ENCODE peak calls at places on chromosomes 11 and 22, in five cellular contexts. One of them, this sample, is unnamed.

GRCh38 chr22:27663812-27664211 is 137.7 kb downstream of the MN1 start:
- DNase-seq in trophoblast cell: no peak
- DNase-seq in mesendoderm: no peak
- DNase-seq in mesenchymal stem cell: no peak
- DNase-seq in IMR-90: peak
- DNase-seq in this sample: no peak

GRCh38 chr11:75468534-75469340 is 35.7 kb upstream of the KLHL35 start:
- DNase-seq in trophoblast cell: no peak
- DNase-seq in mesendoderm: peak
- DNase-seq in mesenchymal stem cell: peak
- DNase-seq in IMR-90: peak
- DNase-seq in this sample: no peak

GRCh38 chr11:67022341-67022933 is 497 bp upstream of the SYT12 start:
- DNase-seq in trophoblast cell: peak
- DNase-seq in mesendoderm: no peak
- DNase-seq in mesenchymal stem cell: no peak
- DNase-seq in IMR-90: peak
- DNase-seq in this sample: no peak

GRCh38 chr11:56909080-56909479 is 79.6 kb upstream of the OR5AK2 start:
- DNase-seq in trophoblast cell: no peak
- DNase-seq in mesendoderm: no peak
- DNase-seq in mesenchymal stem cell: no peak
- DNase-seq in IMR-90: no peak
- DNase-seq in this sample: no peak

GRCh38 chr11:64150481-64151239 is 15.3 kb downstream of the MACROD1 start:
- DNase-seq in trophoblast cell: no peak
- DNase-seq in mesendoderm: no peak
- DNase-seq in mesenchymal stem cell: no peak
- DNase-seq in IMR-90: no peak
- DNase-seq in this sample: no peak

GRCh38 chr11:135027461-135027860 is 615.4 kb upstream of the B3GAT1 start:
- DNase-seq in trophoblast cell: peak
- DNase-seq in mesendoderm: peak
- DNase-seq in mesenchymal stem cell: peak
- DNase-seq in IMR-90: peak
- DNase-seq in this sample: peak

GRCh38 chr11:74418509-74418895 is 20.3 kb upstream of the PGM2L1 start:
- DNase-seq in trophoblast cell: no peak
- DNase-seq in mesendoderm: no peak
- DNase-seq in mesenchymal stem cell: peak
- DNase-seq in IMR-90: peak
- DNase-seq in this sample: no peak

GRCh38 chr11:36711104-36711825 is 113.2 kb upstream of the RAG2 start:
- DNase-seq in trophoblast cell: no peak
- DNase-seq in mesendoderm: peak
- DNase-seq in mesenchymal stem cell: no peak
- DNase-seq in IMR-90: no peak
- DNase-seq in this sample: no peak

GRCh38 chr11:111097191-111097590 is 148.3 kb upstream of the POU2AF2 start:
- DNase-seq in trophoblast cell: peak
- DNase-seq in mesendoderm: peak
- DNase-seq in mesenchymal stem cell: peak
- DNase-seq in IMR-90: peak
- DNase-seq in this sample: peak

GRCh38 chr11:12930850-12931249 is 78.3 kb upstream of the RASSF10 start:
- DNase-seq in trophoblast cell: no peak
- DNase-seq in mesendoderm: peak
- DNase-seq in mesenchymal stem cell: no peak
- DNase-seq in IMR-90: no peak
- DNase-seq in this sample: no peak

DNA sequence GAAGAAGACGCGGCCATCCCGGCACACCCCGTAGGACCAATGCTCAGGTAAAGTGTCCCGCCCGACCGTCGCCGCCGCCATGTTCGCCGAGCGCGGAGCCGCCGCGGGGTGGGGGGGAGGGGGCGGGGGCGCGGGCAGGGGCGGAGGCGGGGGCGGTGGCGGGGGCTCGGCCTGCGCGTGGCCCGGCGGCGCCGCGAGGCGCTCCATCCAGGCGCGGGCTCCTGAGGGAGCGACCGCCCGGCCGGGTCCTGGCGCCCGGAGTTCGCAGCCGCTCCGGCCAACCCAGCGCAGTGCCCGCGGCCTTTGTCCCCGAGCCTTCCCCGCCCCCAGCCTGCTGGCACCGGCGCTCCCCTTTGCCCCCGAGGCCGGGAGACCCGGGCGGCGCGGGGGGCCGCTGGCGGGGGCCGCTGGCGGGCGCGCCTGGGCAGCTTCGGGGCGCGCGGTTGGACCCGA is at the start of gene PLEKHA7:
- DNase-seq in trophoblast cell: no peak
- DNase-seq in mesendoderm: no peak
- DNase-seq in mesenchymal stem cell: no peak
- DNase-seq in IMR-90: no peak
- DNase-seq in this sample: no peak
- H4K8ac ChIP-seq in trophoblast cell: peak
- H4K8ac ChIP-seq in mesendoderm: no peak
- H4K8ac ChIP-seq in mesenchymal stem cell: no peak
- H4K8ac ChIP-seq in IMR-90: no peak
- H4K8ac ChIP-seq in this sample: no peak

GRCh38 chr11:121800704-121801516 is 315.1 kb downstream of the BLID start:
- DNase-seq in trophoblast cell: no peak
- DNase-seq in mesendoderm: peak
- DNase-seq in mesenchymal stem cell: no peak
- DNase-seq in IMR-90: no peak
- DNase-seq in this sample: peak
- H2BK120ac ChIP-seq in trophoblast cell: peak
- H2BK120ac ChIP-seq in mesendoderm: no peak
- H2BK120ac ChIP-seq in mesenchymal stem cell: no peak
- H2BK120ac ChIP-seq in IMR-90: no peak
- H2BK120ac ChIP-seq in this sample: no peak

DNA sequence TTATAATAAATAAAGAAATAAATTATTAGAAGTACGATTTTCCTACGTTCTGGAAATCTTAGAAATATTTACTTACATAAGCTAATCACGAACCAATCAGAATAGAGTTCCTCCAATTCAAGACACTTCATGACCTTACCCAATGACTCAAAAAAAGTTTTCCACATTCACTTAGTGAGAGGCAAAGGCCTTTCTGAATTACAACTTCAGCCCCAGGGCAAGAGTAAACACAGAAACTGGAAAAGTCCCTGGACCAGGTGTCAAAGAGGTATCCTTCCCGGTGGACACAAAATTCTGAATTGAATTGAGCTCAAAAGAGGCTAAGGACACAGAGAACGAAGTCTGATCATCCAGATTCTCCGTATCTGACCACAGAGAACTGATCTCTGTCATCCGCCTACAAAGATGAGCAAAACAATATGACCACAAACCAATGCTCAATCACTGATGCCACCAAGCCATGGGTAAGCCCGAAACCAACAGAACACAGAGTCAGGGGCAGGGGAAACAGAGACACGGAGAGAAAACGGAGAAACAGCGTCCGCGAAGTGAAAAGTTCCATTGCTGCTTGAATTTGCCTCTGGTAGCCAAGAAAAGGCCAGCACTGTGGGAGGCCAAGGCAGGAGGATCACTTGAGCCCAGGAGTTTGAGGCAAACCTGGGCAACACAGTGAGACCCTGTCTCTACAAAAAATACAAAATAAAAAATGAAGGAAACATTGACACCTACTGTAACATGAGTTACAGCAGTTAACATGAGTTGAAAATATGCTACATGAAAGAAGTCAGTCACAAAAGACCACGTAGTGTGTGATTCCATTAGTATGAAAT is 6.8 kb downstream of the BID start:
- DNase-seq in trophoblast cell: no peak
- DNase-seq in mesendoderm: no peak
- DNase-seq in mesenchymal stem cell: no peak
- DNase-seq in IMR-90: no peak
- DNase-seq in this sample: no peak
- H3K4me2 ChIP-seq in trophoblast cell: no peak
- H3K4me2 ChIP-seq in mesendoderm: no peak
- H3K4me2 ChIP-seq in mesenchymal stem cell: no peak
- H3K4me2 ChIP-seq in IMR-90: no peak
- H3K4me2 ChIP-seq in this sample: no peak

DNA sequence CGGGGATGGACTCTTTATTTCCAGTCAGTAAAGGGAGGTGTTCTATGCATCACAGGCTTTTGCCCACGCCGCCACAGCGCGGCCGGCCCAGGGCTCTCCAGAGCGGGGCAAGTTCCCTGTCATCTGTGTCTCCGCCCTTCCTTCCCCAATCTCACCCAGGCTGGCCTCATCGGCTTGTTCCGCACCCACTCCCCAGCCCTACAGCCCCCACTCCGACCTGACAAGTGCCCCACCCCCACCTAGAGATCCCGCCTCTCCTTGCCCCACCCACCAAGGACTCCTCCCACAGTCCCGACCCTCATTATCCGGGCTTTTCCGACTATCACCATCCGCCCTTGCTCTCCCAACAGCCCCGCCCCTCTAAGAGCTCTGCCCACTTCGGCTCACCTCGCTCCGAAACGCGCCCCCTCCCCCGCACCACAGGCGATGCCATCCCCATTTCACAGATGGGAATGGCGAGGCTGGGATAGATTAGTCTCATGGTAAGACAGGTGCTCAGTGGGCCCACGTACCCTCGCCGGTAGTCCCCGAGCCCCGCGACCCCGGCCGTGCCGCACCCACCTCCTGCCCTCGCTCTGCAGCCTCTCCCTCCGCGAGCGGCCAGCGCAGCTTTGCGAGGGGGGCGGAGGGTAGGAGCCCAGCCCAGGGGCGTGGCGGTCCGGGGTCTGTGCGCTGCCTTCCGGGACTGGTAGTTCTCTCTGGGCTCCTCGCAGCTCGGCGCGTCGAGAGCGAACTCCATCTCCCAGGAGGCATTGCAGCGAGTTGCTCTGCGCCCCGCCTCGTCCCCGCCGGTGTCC is at the start of gene KCTD21:
- DNase-seq in trophoblast cell: peak
- DNase-seq in mesendoderm: peak
- DNase-seq in mesenchymal stem cell: peak
- DNase-seq in IMR-90: peak
- DNase-seq in this sample: peak
- H4K8ac ChIP-seq in trophoblast cell: peak
- H4K8ac ChIP-seq in mesendoderm: no peak
- H4K8ac ChIP-seq in mesenchymal stem cell: peak
- H4K8ac ChIP-seq in IMR-90: peak
- H4K8ac ChIP-seq in this sample: no peak

This sample was measured in H9.